ENCODE peak calls at places on chromosomes 2 and 18, in four cellular contexts. One of them, this sample, is unnamed.

GRCh38 chr2:171793691-171794678 is 100.1 kb downstream of the SLC25A12 start:
- DNase-seq in stomach: no peak
- DNase-seq in endothelial cell: no peak
- DNase-seq in left ventricle myocardium inferior: no peak
- DNase-seq in this sample: no peak

GRCh38 chr18:9688036-9688741 is 19.9 kb upstream of the RAB31 start:
- DNase-seq in stomach: no peak
- DNase-seq in endothelial cell: no peak
- DNase-seq in left ventricle myocardium inferior: no peak
- DNase-seq in this sample: no peak

GRCh38 chr2:141610564-141610963 is 520.3 kb downstream of the LRP1B start:
- DNase-seq in stomach: no peak
- DNase-seq in endothelial cell: no peak
- DNase-seq in left ventricle myocardium inferior: no peak
- DNase-seq in this sample: no peak

GRCh38 chr2:28665041-28665704 is 86.5 kb upstream of the PPP1CB start:
- DNase-seq in stomach: peak
- DNase-seq in endothelial cell: no peak
- DNase-seq in left ventricle myocardium inferior: peak
- DNase-seq in this sample: peak

GRCh38 chr18:27661320-27662049 is 476.4 kb upstream of the CHST9 start:
- DNase-seq in stomach: no peak
- DNase-seq in endothelial cell: no peak
- DNase-seq in left ventricle myocardium inferior: no peak
- DNase-seq in this sample: no peak

GRCh38 chr2:127625146-127625943 is 20.6 kb upstream of the GPR17 start:
- DNase-seq in stomach: no peak
- DNase-seq in endothelial cell: no peak
- DNase-seq in left ventricle myocardium inferior: no peak
- DNase-seq in this sample: no peak

GRCh38 chr2:32732135-32732534 is 104.3 kb downstream of the TTC27 start:
- DNase-seq in stomach: no peak
- DNase-seq in endothelial cell: no peak
- DNase-seq in left ventricle myocardium inferior: no peak
- DNase-seq in this sample: no peak

GRCh38 chr18:42544901-42545300 is 570.6 kb downstream of the RIT2 start:
- DNase-seq in stomach: no peak
- DNase-seq in endothelial cell: no peak
- DNase-seq in left ventricle myocardium inferior: no peak
- DNase-seq in this sample: no peak

GRCh38 chr18:712401-713134 is at the start of gene ENOSF1:
- DNase-seq in stomach: peak
- DNase-seq in endothelial cell: peak
- DNase-seq in left ventricle myocardium inferior: peak
- DNase-seq in this sample: peak

DNA sequence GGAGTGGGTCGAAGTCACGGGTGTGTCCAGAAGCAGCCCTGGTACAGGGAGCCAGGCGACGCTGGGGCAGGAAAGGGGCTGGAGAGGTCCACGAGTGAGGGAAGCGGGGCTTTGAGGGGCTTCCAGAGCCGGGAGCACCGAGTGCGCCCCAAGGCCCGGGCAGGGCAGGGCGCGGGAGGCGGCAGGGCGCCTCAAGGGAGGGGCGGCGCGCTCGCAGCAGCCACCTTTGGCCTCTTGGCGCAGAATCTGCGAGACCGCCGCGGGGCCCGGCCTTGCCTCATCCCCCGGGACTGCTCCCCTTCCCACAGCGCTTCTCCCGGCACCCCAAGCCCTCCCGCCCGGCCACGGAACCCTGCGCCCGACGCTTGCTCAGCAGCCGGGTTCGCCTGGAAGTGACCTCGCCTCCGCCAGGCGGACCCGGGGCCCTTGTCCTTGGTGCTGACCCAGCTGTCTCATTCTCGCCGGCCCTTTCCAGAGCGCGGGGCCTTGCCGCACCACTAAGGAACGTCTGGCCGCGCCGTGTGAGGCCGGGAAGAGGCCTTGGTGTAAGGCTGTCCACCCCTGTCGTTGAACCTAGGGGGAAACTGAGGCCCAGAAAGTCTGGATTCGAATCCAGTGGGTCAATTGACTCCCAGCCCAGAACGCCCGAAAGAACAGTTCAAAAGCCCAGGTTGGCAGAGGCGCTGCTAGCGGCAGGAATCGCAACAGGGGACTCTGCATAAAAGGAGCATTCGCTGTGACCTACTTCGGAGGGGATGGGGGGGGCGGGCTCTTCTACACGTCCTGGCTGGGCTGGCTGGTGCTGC is 584 bp upstream of the DNER start:
- DNase-seq in stomach: peak
- DNase-seq in endothelial cell: peak
- DNase-seq in left ventricle myocardium inferior: peak
- DNase-seq in this sample: no peak
- TF ChIP-seq CTCF in stomach: no peak
- TF ChIP-seq CTCF in endothelial cell: no peak
- TF ChIP-seq CTCF in left ventricle myocardium inferior: no peak
- TF ChIP-seq CTCF in this sample: no peak

GRCh38 chr18:25633563-25633962 is 281.6 kb upstream of the ZNF521 start:
- DNase-seq in stomach: no peak
- DNase-seq in endothelial cell: no peak
- DNase-seq in left ventricle myocardium inferior: no peak
- DNase-seq in this sample: no peak
- TF ChIP-seq CTCF in stomach: no peak
- TF ChIP-seq CTCF in endothelial cell: no peak
- TF ChIP-seq CTCF in left ventricle myocardium inferior: no peak
- TF ChIP-seq CTCF in this sample: no peak

DNA sequence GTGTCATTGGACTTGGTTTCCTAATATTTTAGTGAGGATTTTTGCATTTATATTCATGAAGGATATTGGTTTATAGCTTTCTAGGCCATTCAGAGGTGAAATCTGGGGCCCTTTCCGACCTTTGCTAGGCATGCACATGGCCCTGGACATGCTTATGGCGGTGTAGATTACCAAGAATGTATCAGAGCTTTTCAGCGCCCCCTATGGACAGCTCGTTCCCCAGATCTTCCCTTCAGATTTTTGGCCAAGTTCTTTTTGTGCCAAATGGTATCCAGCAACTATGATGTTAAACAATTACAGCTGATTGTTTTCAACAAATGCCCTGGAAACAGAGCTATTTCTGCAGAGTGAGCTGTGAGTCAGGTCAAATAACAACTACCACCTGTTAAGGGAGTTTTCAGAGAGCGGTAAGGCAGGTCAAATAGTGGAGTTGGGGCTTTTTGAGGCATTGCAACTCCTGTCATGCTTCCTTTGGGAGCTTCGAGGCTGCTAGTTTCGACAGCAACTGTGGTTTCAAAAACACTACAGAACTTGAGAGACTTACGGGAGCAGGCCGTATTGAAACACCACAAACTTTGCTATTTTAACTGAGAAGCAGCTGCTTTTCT is 188.3 kb downstream of the ZNF516 start:
- DNase-seq in stomach: no peak
- DNase-seq in endothelial cell: no peak
- DNase-seq in left ventricle myocardium inferior: no peak
- DNase-seq in this sample: no peak
- TF ChIP-seq CTCF in stomach: no peak
- TF ChIP-seq CTCF in endothelial cell: peak
- TF ChIP-seq CTCF in left ventricle myocardium inferior: no peak
- TF ChIP-seq CTCF in this sample: no peak

GRCh38 chr18:25310045-25310444 is 41.9 kb downstream of the ZNF521 start:
- DNase-seq in stomach: no peak
- DNase-seq in endothelial cell: no peak
- DNase-seq in left ventricle myocardium inferior: no peak
- DNase-seq in this sample: no peak
- TF ChIP-seq CTCF in stomach: no peak
- TF ChIP-seq CTCF in endothelial cell: no peak
- TF ChIP-seq CTCF in left ventricle myocardium inferior: peak
- TF ChIP-seq CTCF in this sample: no peak

DNA sequence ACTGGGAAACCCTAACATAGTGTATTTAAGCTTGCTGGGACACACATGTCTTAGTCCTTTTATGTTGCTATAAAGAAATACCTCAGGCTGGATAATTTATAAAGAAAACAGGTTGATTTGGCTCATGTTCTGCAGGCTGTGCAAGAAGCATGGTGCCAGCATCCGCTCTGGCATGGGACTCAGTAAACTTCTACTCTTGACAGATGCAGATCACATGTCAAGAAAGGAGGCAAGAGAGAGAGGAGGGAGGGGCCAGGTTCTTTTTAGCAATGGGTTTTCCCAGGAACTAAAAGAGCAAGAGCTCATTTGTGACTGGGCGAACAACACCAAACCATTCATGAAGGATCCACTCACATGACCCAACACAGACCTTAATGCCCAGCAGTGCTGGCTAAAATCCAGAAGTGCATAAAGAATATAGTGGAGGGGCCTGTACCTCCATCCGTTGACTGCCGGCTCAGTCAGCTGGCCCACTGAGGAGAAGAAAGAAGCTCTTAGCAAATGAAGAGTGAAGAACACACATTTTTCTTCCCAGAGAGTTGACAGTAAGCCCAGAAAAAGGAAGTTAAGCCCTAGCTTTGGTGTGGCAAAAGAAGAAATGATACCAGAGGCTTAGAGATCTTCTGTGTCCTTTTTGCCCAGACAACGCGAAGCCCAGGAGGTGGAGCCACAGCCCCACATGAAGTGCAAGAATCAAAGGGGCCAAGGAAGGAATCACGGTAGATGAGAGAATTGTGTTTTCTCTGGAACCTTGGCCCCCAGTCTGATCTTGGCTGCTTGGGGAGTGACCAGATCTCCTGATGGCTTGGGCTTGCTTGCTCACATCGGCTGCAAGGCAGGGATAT is 183.5 kb upstream of the FAM98A start:
- DNase-seq in stomach: no peak
- DNase-seq in endothelial cell: no peak
- DNase-seq in left ventricle myocardium inferior: no peak
- DNase-seq in this sample: no peak
- TF ChIP-seq CTCF in stomach: no peak
- TF ChIP-seq CTCF in endothelial cell: no peak
- TF ChIP-seq CTCF in left ventricle myocardium inferior: peak
- TF ChIP-seq CTCF in this sample: no peak

DNA sequence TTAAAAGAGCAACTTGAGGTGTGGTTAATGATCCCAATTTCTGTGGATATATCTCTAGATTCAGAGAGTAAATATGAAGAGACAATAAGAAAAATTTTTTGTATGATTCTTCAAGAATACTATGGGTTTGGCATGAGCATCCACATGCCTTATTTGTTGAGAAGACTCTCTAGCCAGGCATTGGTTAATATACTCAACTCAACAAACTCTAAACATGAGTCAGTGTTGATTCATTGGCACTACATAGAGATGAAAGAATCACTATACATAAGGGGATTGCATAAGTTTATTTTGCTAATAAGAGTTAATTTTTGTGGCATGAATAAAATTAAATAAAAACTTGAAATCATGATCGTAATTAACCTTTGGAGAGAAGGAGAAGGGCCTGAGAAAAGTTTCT is 930.2 kb upstream of the LRRTM1 start:
- DNase-seq in stomach: no peak
- DNase-seq in endothelial cell: no peak
- DNase-seq in left ventricle myocardium inferior: no peak
- DNase-seq in this sample: no peak
- TF ChIP-seq CTCF in stomach: no peak
- TF ChIP-seq CTCF in endothelial cell: no peak
- TF ChIP-seq CTCF in left ventricle myocardium inferior: no peak
- TF ChIP-seq CTCF in this sample: no peak

GRCh38 chr18:32439802-32440201 is 30.9 kb downstream of the GAREM1 start:
- DNase-seq in stomach: no peak
- DNase-seq in endothelial cell: peak
- DNase-seq in left ventricle myocardium inferior: no peak
- DNase-seq in this sample: no peak
- TF ChIP-seq CTCF in stomach: no peak
- TF ChIP-seq CTCF in endothelial cell: no peak
- TF ChIP-seq CTCF in left ventricle myocardium inferior: peak
- TF ChIP-seq CTCF in this sample: no peak

GRCh38 chr2:205868054-205868453 is 185.8 kb downstream of the NRP2 start:
- DNase-seq in stomach: no peak
- DNase-seq in endothelial cell: no peak
- DNase-seq in left ventricle myocardium inferior: no peak
- DNase-seq in this sample: no peak
- TF ChIP-seq CTCF in stomach: no peak
- TF ChIP-seq CTCF in endothelial cell: no peak
- TF ChIP-seq CTCF in left ventricle myocardium inferior: no peak
- TF ChIP-seq CTCF in this sample: no peak

GRCh38 chr2:21263622-21264021 is 139.9 kb downstream of the TDRD15 start:
- DNase-seq in stomach: no peak
- DNase-seq in endothelial cell: no peak
- DNase-seq in left ventricle myocardium inferior: no peak
- DNase-seq in this sample: no peak
- TF ChIP-seq CTCF in stomach: no peak
- TF ChIP-seq CTCF in endothelial cell: no peak
- TF ChIP-seq CTCF in left ventricle myocardium inferior: no peak
- TF ChIP-seq CTCF in this sample: no peak

This sample was measured in coronary artery.